ENCODE peak calls at places on chromosomes 13 and 19, in four cellular contexts. One of them, this sample, is unnamed.

GRCh38 chr19:31269425-31270127 is 79.7 kb downstream of the TSHZ3 start:
- DNase-seq in left lung: peak; percentile 11
- DNase-seq in GOT3: no peak
- DNase-seq in astrocyte of the spinal cord: no peak
- DNase-seq in this sample: no peak

GRCh38 chr19:36115453-36116343 is at the start of gene TBCB:
- DNase-seq in left lung: peak; percentile 88
- DNase-seq in GOT3: no peak
- DNase-seq in astrocyte of the spinal cord: peak; percentile 42
- DNase-seq in this sample: peak; percentile 21

GRCh38 chr19:39355253-39355652 is 13.0 kb downstream of the SAMD4B start:
- DNase-seq in left lung: no peak
- DNase-seq in GOT3: no peak
- DNase-seq in astrocyte of the spinal cord: no peak
- DNase-seq in this sample: no peak

GRCh38 chr13:113664751-113665581 is 2.1 kb upstream of the GRK1 start:
- DNase-seq in left lung: peak; percentile 20
- DNase-seq in GOT3: no peak
- DNase-seq in astrocyte of the spinal cord: no peak
- DNase-seq in this sample: no peak

GRCh38 chr13:24203726-24204295 is 43.3 kb downstream of the SPATA13 start:
- DNase-seq in left lung: no peak
- DNase-seq in GOT3: no peak
- DNase-seq in astrocyte of the spinal cord: peak; percentile 38
- DNase-seq in this sample: peak; percentile 42

GRCh38 chr13:20525144-20525600 is 485 bp downstream of the CRYL1 start:
- DNase-seq in left lung: peak; percentile 43
- DNase-seq in GOT3: no peak
- DNase-seq in astrocyte of the spinal cord: no peak
- DNase-seq in this sample: peak; percentile 46

GRCh38 chr19:13804830-13805683 is 9.8 kb downstream of the ZSWIM4 start:
- DNase-seq in left lung: no peak
- DNase-seq in GOT3: no peak
- DNase-seq in astrocyte of the spinal cord: no peak
- DNase-seq in this sample: no peak

GRCh38 chr13:73334459-73334858 is 275.7 kb downstream of the KLF5 start:
- DNase-seq in left lung: no peak
- DNase-seq in GOT3: no peak
- DNase-seq in astrocyte of the spinal cord: no peak
- DNase-seq in this sample: no peak

GRCh38 chr13:70408865-70409264 is 300.6 kb upstream of the KLHL1 start:
- DNase-seq in left lung: no peak
- DNase-seq in GOT3: no peak
- DNase-seq in astrocyte of the spinal cord: no peak
- DNase-seq in this sample: no peak

GRCh38 chr19:5691930-5692784 is 2.1 kb downstream of the RPL36 start:
- DNase-seq in left lung: no peak
- DNase-seq in GOT3: no peak
- DNase-seq in astrocyte of the spinal cord: no peak
- DNase-seq in this sample: no peak

GRCh38 chr13:107441279-107441678 is 774.1 kb downstream of the LIG4 start:
- DNase-seq in left lung: no peak
- DNase-seq in GOT3: no peak
- DNase-seq in astrocyte of the spinal cord: peak; percentile 85
- DNase-seq in this sample: no peak

GRCh38 chr13:77325371-77325941 is 1.4 kb downstream of the MYCBP2 start:
- DNase-seq in left lung: no peak
- DNase-seq in GOT3: no peak
- DNase-seq in astrocyte of the spinal cord: peak; percentile 18
- DNase-seq in this sample: peak; percentile 51

GRCh38 chr13:101869553-101869952 is 417.1 kb downstream of the ITGBL1 start:
- DNase-seq in left lung: no peak
- DNase-seq in GOT3: no peak
- DNase-seq in astrocyte of the spinal cord: peak; percentile 8
- DNase-seq in this sample: no peak

GRCh38 chr13:112981361-112981905 is 12.4 kb downstream of the MCF2L start:
- DNase-seq in left lung: no peak
- DNase-seq in GOT3: no peak
- DNase-seq in astrocyte of the spinal cord: no peak
- DNase-seq in this sample: no peak

GRCh38 chr19:27720155-27720554 is 1492.8 kb downstream of the UQCRFS1 start:
- DNase-seq in left lung: no peak
- DNase-seq in GOT3: no peak
- DNase-seq in astrocyte of the spinal cord: no peak
- DNase-seq in this sample: no peak

GRCh38 chr19:35995655-35995993 is 636 bp downstream of the SDHAF1 start:
- DNase-seq in left lung: no peak
- DNase-seq in GOT3: no peak
- DNase-seq in astrocyte of the spinal cord: peak; percentile 11
- DNase-seq in this sample: peak; percentile 21